ENCODE peak calls at places on chromosomes 7 and 10, in five cellular contexts. R is hippocampal formation, T is Right ventricle myocardium superior, Q is GF-D8, J is GM13977. K is an unnamed sample.

GRCh38 chr7:90225181-90225580 is 13.6 kb downstream of the STEAP2 start:
- DNase-seq in R (no peak), T (no peak), Q (no peak), J (no peak), K (no peak)

GRCh38 chr7:7719235-7719634 is 828 bp upstream of the RPA3 start:
- DNase-seq in R (no peak), T (no peak), Q (no peak), J (peak), K (no peak)

GRCh38 chr7:19116121-19117080 is 1.0 kb downstream of the TWIST1 start:
- DNase-seq in R (no peak), T (peak), Q (no peak), J (peak), K (peak)

GRCh38 chr7:98626393-98627061 is 9.4 kb downstream of the NPTX2 start:
- DNase-seq in R (no peak), T (no peak), Q (no peak), J (no peak), K (peak)

GRCh38 chr7:128322040-128322643 is 21.6 kb downstream of the RBM28 start:
- DNase-seq in R (no peak), T (no peak), Q (peak), J (no peak), K (peak)

GRCh38 chr10:18566177-18566576 is 85.2 kb downstream of the NSUN6 start:
- DNase-seq in R (no peak), T (no peak), Q (no peak), J (no peak), K (no peak)

GRCh38 chr10:61992059-61992460 is 90.6 kb downstream of the ARID5B start:
- DNase-seq in R (no peak), T (no peak), Q (no peak), J (no peak), K (no peak)

GRCh38 chr10:72470670-72471069 is 116.0 kb upstream of the DNAJB12 start:
- DNase-seq in R (no peak), T (no peak), Q (no peak), J (no peak), K (no peak)

GRCh38 chr10:46545861-46546590 is 10.4 kb downstream of the GPRIN2 start:
- DNase-seq in R (no peak), T (peak), Q (no peak), J (no peak), K (no peak)

GRCh38 chr7:155996718-155997059 is 184.4 kb upstream of the SHH start:
- DNase-seq in R (no peak), T (no peak), Q (no peak), J (no peak), K (no peak)

GRCh38 chr7:150363872-150364271 is 4.8 kb upstream of the REPIN1 start:
- DNase-seq in R (no peak), T (no peak), Q (peak), J (no peak), K (no peak)

GRCh38 chr7:41447106-41448042 is 255.5 kb downstream of the INHBA start:
- DNase-seq in R (no peak), T (no peak), Q (no peak), J (no peak), K (no peak)

GRCh38 chr10:103758294-103758681 is 97.1 kb downstream of the SH3PXD2A start:
- DNase-seq in R (no peak), T (no peak), Q (no peak), J (no peak), K (no peak)

GRCh38 chr7:150735596-150736358 is 1.4 kb upstream of the GIMAP5 start:
- DNase-seq in R (no peak), T (no peak), Q (no peak), J (no peak), K (peak)

GRCh38 chr7:98399462-98399861 is 1.4 kb downstream of the BAIAP2L1 start:
- DNase-seq in R (no peak), T (no peak), Q (no peak), J (no peak), K (no peak)

GRCh38 chr7:188174-188573 is 4.2 kb upstream of the FAM20C start:
- DNase-seq in R (no peak), T (no peak), Q (no peak), J (no peak), K (no peak)

GRCh38 chr7:28069788-28070187 is 110.8 kb downstream of the JAZF1 start:
- DNase-seq in R (peak), T (peak), Q (no peak), J (no peak), K (no peak)

GRCh38 chr7:44767912-44768662 is 19.4 kb downstream of the ZMIZ2 start:
- DNase-seq in R (peak), T (peak), Q (no peak), J (peak), K (no peak)

GRCh38 chr7:104548861-104549260 is 220.5 kb downstream of the LHFPL3 start:
- DNase-seq in R (no peak), T (no peak), Q (no peak), J (no peak), K (peak)

GRCh38 chr10:13997650-13998049 is 333.1 kb downstream of the FRMD4A start:
- DNase-seq in R (no peak), T (no peak), Q (no peak), J (no peak), K (no peak)

GRCh38 chr7:14275346-14275745 is 285.9 kb upstream of the ETV1 start:
- DNase-seq in R (no peak), T (no peak), Q (no peak), J (no peak), K (no peak)

GRCh38 chr10:68163735-68164134 is 54.4 kb downstream of the MYPN start:
- DNase-seq in R (no peak), T (no peak), Q (no peak), J (peak), K (no peak)